ENCODE peak calls at places on chromosomes 3 and 15, in ten cellular contexts. T is MCF 10A, H is cardiac muscle cell, A is tibial nerve, R is GM13977, J is RWPE1, Q is retinal pigment epithelial cell, S is RWPE2, C is choroid plexus epithelial cell, N is pancreas. E is an unnamed sample.
A peak's percentile ranks its signal among the peaks of the same experiment; 100 is the strongest.

GRCh38 chr15:43751885-43752284 is 5.6 kb downstream of the PDIA3 start:
- DNase-seq in C (no peak), Q (no peak), H (no peak), R (no peak), N (no peak), S (no peak), A (no peak), J (no peak), T (no peak), E (no peak)

GRCh38 chr15:40339621-40339945 is 1.2 kb downstream of the CCDC9B start:
- DNase-seq in S (peak; percentile 72), H (no peak), C (no peak), N (no peak), R (no peak), J (no peak), T (peak; percentile 22), A (no peak), Q (no peak), E (no peak)

GRCh38 chr15:53757906-53758305 is 1.6 kb downstream of the WDR72 start:
- DNase-seq in S (no peak), H (no peak), N (no peak), R (no peak), T (no peak), C (no peak), J (no peak), A (no peak), Q (no peak), E (no peak)

GRCh38 chr3:58824777-58825176 is 158.2 kb upstream of the FAM3D start:
- DNase-seq in S (no peak), N (no peak), T (no peak), A (no peak), Q (no peak), H (no peak), R (no peak), J (no peak), C (no peak), E (no peak)

GRCh38 chr15:63597033-63597790 is at the start of gene FBXL22:
- DNase-seq in A (no peak), S (no peak), R (no peak), J (no peak), H (peak; percentile 36), C (peak; percentile 57), T (no peak), Q (no peak), N (no peak), E (no peak)

GRCh38 chr3:89787485-89787884 is 680.1 kb downstream of the EPHA3 start:
- DNase-seq in N (no peak), J (no peak), T (no peak), R (no peak), Q (no peak), A (no peak), H (no peak), C (no peak), S (no peak), E (no peak)

GRCh38 chr3:138862531-138862923 is 27.8 kb upstream of the PIK3CB start:
- DNase-seq in A (no peak), T (peak; percentile 43), S (no peak), N (peak; percentile 79), Q (no peak), R (no peak), C (peak; percentile 28), H (peak; percentile 14), J (no peak), E (no peak)

GRCh38 chr3:123695152-123695551 is 110.3 kb upstream of the HACD2 start:
- DNase-seq in J (no peak), C (peak; percentile 45), S (no peak), A (no peak), H (no peak), R (no peak), N (no peak), Q (no peak), T (no peak), E (no peak)

GRCh38 chr3:126733061-126733430 is 29.0 kb downstream of the CHCHD6 start:
- DNase-seq in R (no peak), N (no peak), Q (no peak), A (no peak), J (no peak), T (no peak), C (no peak), S (no peak), H (no peak), E (no peak)

GRCh38 chr3:126742057-126742456 is 38.0 kb downstream of the CHCHD6 start:
- DNase-seq in H (no peak), T (no peak), R (no peak), J (no peak), A (no peak), N (no peak), C (no peak), S (no peak), Q (no peak), E (no peak)

GRCh38 chr3:126734324-126734723 is 30.3 kb downstream of the CHCHD6 start:
- DNase-seq in H (no peak), A (no peak), J (no peak), Q (no peak), T (no peak), S (no peak), C (no peak), R (no peak), N (no peak), E (no peak)

GRCh38 chr3:126732281-126733060 is 28.4 kb downstream of the CHCHD6 start:
- DNase-seq in R (no peak), H (peak; percentile 15), S (no peak), N (no peak), C (peak; percentile 58), A (no peak), T (no peak), Q (no peak), J (no peak), E (no peak)

GRCh38 chr3:126737527-126737926 is 33.5 kb downstream of the CHCHD6 start:
- DNase-seq in H (no peak), T (no peak), A (no peak), C (no peak), Q (no peak), N (no peak), S (no peak), R (no peak), J (no peak), E (no peak)
- TF ChIP-seq CTCF in H (peak; percentile 14), T (no peak), A (no peak), C (peak; percentile 26), Q (peak; percentile 14), N (no peak), S (no peak), R (peak; percentile 25), J (no peak), E (peak; percentile 15)

GRCh38 chr3:121557426-121557934 is 10.3 kb upstream of the ARGFX start:
- DNase-seq in Q (no peak), H (no peak), N (no peak), S (no peak), T (no peak), C (no peak), R (no peak), A (no peak), J (no peak), E (no peak)

GRCh38 chr3:121566773-121567172 is 976 bp upstream of the ARGFX start:
- DNase-seq in T (peak; percentile 8), J (no peak), R (no peak), H (no peak), S (no peak), N (no peak), C (no peak), A (no peak), Q (no peak), E (no peak)

GRCh38 chr3:121567649-121568048 is at the start of gene ARGFX:
- DNase-seq in C (no peak), J (no peak), S (no peak), H (no peak), T (no peak), N (no peak), R (no peak), A (no peak), Q (no peak), E (no peak)

DNA sequence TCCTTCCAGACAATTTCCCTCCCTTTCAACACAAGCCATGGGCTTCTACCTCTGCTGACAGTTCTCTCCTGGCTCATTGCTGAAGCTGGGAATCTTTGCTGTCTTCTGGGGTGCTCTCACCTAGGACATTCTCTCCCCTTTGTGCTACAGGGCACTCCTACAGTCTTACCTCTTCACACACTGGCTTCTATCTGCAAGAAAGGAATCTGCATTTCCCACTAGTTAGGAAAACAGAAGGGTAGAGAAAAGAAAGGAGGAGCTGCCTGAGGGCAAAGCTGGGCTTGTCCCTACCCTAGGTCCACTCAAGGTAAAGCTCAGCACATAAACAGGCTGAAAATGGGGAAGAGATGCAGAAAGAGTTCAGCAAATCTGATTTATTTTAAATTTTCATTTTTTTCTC is 5.6 kb upstream of the ARGFX start:
- DNase-seq in C (no peak), N (no peak), J (no peak), H (no peak), Q (no peak), T (no peak), S (no peak), R (no peak), A (no peak), E (no peak)
- TF ChIP-seq CTCF in C (no peak), N (no peak), J (no peak), H (no peak), Q (no peak), T (no peak), S (no peak), R (no peak), A (no peak), E (no peak)

DNA sequence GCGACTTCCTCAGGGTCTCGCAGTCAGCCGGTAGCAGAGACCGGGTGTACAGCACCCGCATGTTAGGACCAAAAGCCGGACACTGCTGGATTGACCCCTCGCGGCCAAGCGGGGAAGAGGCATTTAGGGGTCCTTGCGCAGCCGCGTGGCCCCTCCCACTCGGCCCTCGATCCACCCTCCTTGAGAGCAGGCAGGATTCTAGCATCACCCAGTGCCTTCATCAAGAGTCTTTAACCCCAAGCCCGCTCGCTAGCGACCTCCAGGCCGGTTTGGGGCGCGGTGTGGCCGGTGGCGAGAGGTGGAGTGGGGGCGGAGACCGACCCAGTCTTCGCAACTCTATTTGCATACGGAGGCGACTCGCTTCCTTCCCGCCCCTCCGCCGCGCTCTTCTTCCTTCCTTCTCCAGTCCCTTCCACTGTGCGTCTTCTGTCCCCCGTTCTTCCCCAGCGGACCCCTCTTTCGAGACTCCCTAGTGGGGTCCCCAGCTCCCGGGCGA is at the start of gene ST6GAL1:
- DNase-seq in R (peak; percentile 80), H (peak; percentile 83), C (peak; percentile 63), S (no peak), N (peak; percentile 19), A (peak; percentile 35), J (no peak), T (peak; percentile 55), Q (no peak), E (peak; percentile 87)
- TF ChIP-seq CTCF in R (peak; percentile 43), H (peak; percentile 66), C (peak; percentile 45), S (peak; percentile 43), N (no peak), A (peak; percentile 47), J (peak; percentile 36), T (no peak), Q (peak; percentile 50), E (peak; percentile 18)

GRCh38 chr3:52259448-52259847 is 13.9 kb downstream of the PPM1M start:
- DNase-seq in T (no peak), N (no peak), H (no peak), J (no peak), S (no peak), C (no peak), R (no peak), A (no peak), Q (no peak), E (no peak)

GRCh38 chr3:52262447-52262846 is 16.0 kb downstream of the WDR82 start:
- DNase-seq in T (no peak), Q (no peak), R (no peak), J (no peak), N (no peak), C (no peak), A (no peak), S (no peak), H (no peak), E (no peak)

GRCh38 chr3:52268036-52268435 is 10.4 kb downstream of the WDR82 start:
- DNase-seq in S (no peak), J (no peak), R (no peak), Q (no peak), H (no peak), N (no peak), C (no peak), T (peak; percentile 53), A (no peak), E (no peak)

GRCh38 chr3:52270252-52270754 is 8.1 kb downstream of the WDR82 start:
- DNase-seq in T (no peak), A (no peak), N (no peak), J (no peak), S (no peak), Q (no peak), R (no peak), C (no peak), H (no peak), E (no peak)

GRCh38 chr3:52265387-52265786 is 13.1 kb downstream of the WDR82 start:
- DNase-seq in J (no peak), N (no peak), C (no peak), Q (no peak), T (no peak), R (no peak), A (no peak), H (no peak), S (no peak), E (no peak)
- TF ChIP-seq CTCF in J (no peak), N (no peak), C (no peak), Q (no peak), T (no peak), R (no peak), A (no peak), H (no peak), S (no peak), E (no peak)